ENCODE peak calls at places on chromosomes 2 and 18, in ten cellular contexts. Z is dorsolateral prefrontal cortex; L is GM12878; W is small intestine; J is midbrain; X is WERI-Rb-1; P is SIG-M5; D is stimulated activated CD8-positive, alpha-beta memory T cell treated with anti-CD3 and anti-CD28 coated beads, Interleukin-7, amount 100 ng/mL, for 1 hour; H is A549; T is OCI-LY7. R is an unnamed sample.

GRCh38 chr2:65576278-65576677 is 143.9 kb upstream of the SPRED2 start:
- DNase-seq in Z (no peak), L (no peak), W (no peak), J (no peak), X (no peak), P (no peak), D (no peak), H (no peak), T (no peak), R (no peak)

GRCh38 chr2:234374671-234375245 is 122.1 kb downstream of the ARL4C start:
- DNase-seq in Z (no peak), L (no peak), W (no peak), J (no peak), X (no peak), P (no peak), D (no peak), H (no peak), T (no peak), R (no peak)

GRCh38 chr2:215919624-215920243 is 93.6 kb downstream of the MREG start:
- DNase-seq in Z (no peak), L (no peak), W (no peak), J (no peak), X (no peak), P (no peak), D (no peak), H (no peak), T (no peak), R (no peak)

GRCh38 chr18:5879479-5879882 is 15.8 kb downstream of the TMEM200C start:
- DNase-seq in Z (no peak), L (no peak), W (peak), J (peak), X (no peak), P (no peak), D (no peak), H (no peak), T (peak), R (no peak)

GRCh38 chr2:224948859-224949258 is 93.4 kb downstream of the DOCK10 start:
- DNase-seq in Z (no peak), L (no peak), W (no peak), J (no peak), X (no peak), P (peak), D (no peak), H (no peak), T (no peak), R (no peak)

GRCh38 chr18:50240083-50240563 is 26.2 kb downstream of the CFAP53 start:
- DNase-seq in Z (no peak), L (no peak), W (peak), J (no peak), X (no peak), P (no peak), D (no peak), H (no peak), T (no peak), R (no peak)

GRCh38 chr2:185979546-185980071 is 241.0 kb downstream of the FSIP2 start:
- DNase-seq in Z (no peak), L (no peak), W (no peak), J (no peak), X (no peak), P (no peak), D (no peak), H (no peak), T (no peak), R (no peak)

GRCh38 chr2:213251618-213252017 is 32.6 kb upstream of the SPAG16 start:
- DNase-seq in Z (no peak), L (no peak), W (peak), J (peak), X (no peak), P (no peak), D (no peak), H (peak), T (peak), R (no peak)

GRCh38 chr2:88709117-88709739 is 17.8 kb downstream of the RPIA start:
- DNase-seq in Z (no peak), L (no peak), W (no peak), J (no peak), X (no peak), P (no peak), D (no peak), H (no peak), T (no peak), R (no peak)

GRCh38 chr2:9207641-9208301 is 1.2 kb downstream of the ASAP2 start:
- DNase-seq in Z (no peak), L (no peak), W (peak), J (no peak), X (peak), P (no peak), D (no peak), H (peak), T (no peak), R (no peak)

GRCh38 chr18:80022613-80023012 is 11.6 kb upstream of the RBFA start:
- DNase-seq in Z (no peak), L (no peak), W (no peak), J (no peak), X (no peak), P (no peak), D (no peak), H (no peak), T (peak), R (no peak)

GRCh38 chr2:15927546-15928218 is 12.7 kb upstream of the MYCN start:
- DNase-seq in Z (no peak), L (no peak), W (no peak), J (no peak), X (no peak), P (no peak), D (no peak), H (no peak), T (no peak), R (no peak)

GRCh38 chr18:9722691-9723090 is 14.6 kb downstream of the RAB31 start:
- DNase-seq in Z (no peak), L (no peak), W (peak), J (no peak), X (peak), P (no peak), D (no peak), H (no peak), T (peak), R (no peak)

GRCh38 chr2:240433973-240434727 is 1.3 kb upstream of the GPC1 start:
- DNase-seq in Z (peak), L (no peak), W (no peak), J (no peak), X (peak), P (no peak), D (no peak), H (peak), T (no peak), R (no peak)

GRCh38 chr18:49174478-49174877 is 223.7 kb upstream of the SMAD7 start:
- DNase-seq in Z (no peak), L (no peak), W (no peak), J (no peak), X (no peak), P (no peak), D (no peak), H (no peak), T (no peak), R (no peak)

GRCh38 chr2:168673265-168674222 is 128.9 kb upstream of the NOSTRIN start:
- DNase-seq in Z (no peak), L (no peak), W (no peak), J (no peak), X (no peak), P (no peak), D (no peak), H (no peak), T (no peak), R (no peak)

GRCh38 chr2:54403512-54404238 is 52.5 kb upstream of the SPTBN1 start:
- DNase-seq in Z (no peak), L (no peak), W (no peak), J (no peak), X (no peak), P (no peak), D (no peak), H (no peak), T (no peak), R (no peak)

GRCh38 chr2:61978522-61978921 is 73.0 kb downstream of the COMMD1 start:
- DNase-seq in Z (no peak), L (peak), W (peak), J (peak), X (no peak), P (peak), D (no peak), H (no peak), T (peak), R (no peak)

GRCh38 chr2:166138667-166139066 is 10.8 kb upstream of the SCN1A start:
- DNase-seq in Z (no peak), L (no peak), W (no peak), J (no peak), X (no peak), P (no peak), D (no peak), H (no peak), T (no peak), R (no peak)

GRCh38 chr2:219082332-219082958 is 21.7 kb upstream of the IHH start:
- DNase-seq in Z (no peak), L (no peak), W (peak), J (no peak), X (no peak), P (no peak), D (no peak), H (no peak), T (no peak), R (no peak)

GRCh38 chr2:111173338-111173737 is 52.6 kb downstream of the BCL2L11 start:
- DNase-seq in Z (no peak), L (no peak), W (no peak), J (no peak), X (no peak), P (no peak), D (no peak), H (no peak), T (no peak), R (no peak)

GRCh38 chr18:392926-393325 is 107.6 kb downstream of the COLEC12 start:
- DNase-seq in Z (no peak), L (no peak), W (no peak), J (no peak), X (no peak), P (no peak), D (no peak), H (no peak), T (no peak), R (no peak)

GRCh38 chr2:196900843-196901242 is 25.7 kb downstream of the PGAP1 start:
- DNase-seq in Z (no peak), L (no peak), W (peak), J (no peak), X (no peak), P (no peak), D (no peak), H (no peak), T (no peak), R (no peak)

GRCh38 chr18:8426401-8426800 is 182.8 kb upstream of the RAB12 start:
- DNase-seq in Z (no peak), L (no peak), W (no peak), J (no peak), X (peak), P (no peak), D (no peak), H (no peak), T (peak), R (no peak)

GRCh38 chr18:47931707-47932103 is 1.2 kb upstream of the SMAD2 start:
- DNase-seq in Z (no peak), L (no peak), W (peak), J (no peak), X (peak), P (peak), D (no peak), H (no peak), T (peak), R (no peak)

GRCh38 chr2:217049931-217050330 is 190.1 kb upstream of the TNP1 start:
- DNase-seq in Z (no peak), L (no peak), W (no peak), J (no peak), X (no peak), P (no peak), D (no peak), H (no peak), T (no peak), R (no peak)

GRCh38 chr2:173806761-173807160 is 158.4 kb downstream of the SP3 start:
- DNase-seq in Z (no peak), L (no peak), W (no peak), J (no peak), X (no peak), P (no peak), D (no peak), H (no peak), T (no peak), R (no peak)

GRCh38 chr18:28831908-28832307 is 655.0 kb upstream of the CDH2 start:
- DNase-seq in Z (no peak), L (no peak), W (no peak), J (no peak), X (no peak), P (no peak), D (no peak), H (no peak), T (no peak), R (no peak)

GRCh38 chr2:45237850-45238542 is 228.7 kb upstream of the SIX2 start:
- DNase-seq in Z (no peak), L (no peak), W (peak), J (no peak), X (no peak), P (no peak), D (no peak), H (peak), T (no peak), R (no peak)

GRCh38 chr2:215422676-215423075 is 13.2 kb downstream of the FN1 start:
- DNase-seq in Z (no peak), L (no peak), W (no peak), J (no peak), X (no peak), P (no peak), D (no peak), H (no peak), T (no peak), R (no peak)

GRCh38 chr2:85806358-85807118 is 52.7 kb downstream of the ATOH8 start:
- DNase-seq in Z (no peak), L (no peak), W (peak), J (no peak), X (no peak), P (no peak), D (no peak), H (no peak), T (no peak), R (no peak)

GRCh38 chr2:217807753-217808152 is 195.0 kb downstream of the TNS1 start:
- DNase-seq in Z (no peak), L (no peak), W (no peak), J (no peak), X (no peak), P (no peak), D (no peak), H (no peak), T (no peak), R (no peak)

GRCh38 chr18:54742654-54743053 is 85.6 kb upstream of the RAB27B start:
- DNase-seq in Z (no peak), L (no peak), W (no peak), J (no peak), X (no peak), P (no peak), D (no peak), H (no peak), T (no peak), R (no peak)